ENCODE peak calls at places on chromosome 18, in eight cellular contexts. N is endothelial cell of umbilical vein, F is breast epithelium, W is astrocyte of the spinal cord, S is epithelial cell of proximal tubule, X is brain microvascular endothelial cell, A is A549, G is ascending aorta. E is an unnamed sample.

GRCh38 chr18:79524181-79525078 is 128.7 kb downstream of the NFATC1 start:
- DNase-seq in W (no peak), G (no peak), S (no peak), N (no peak), A (no peak), F (peak; percentile 37), X (no peak), E (no peak)

GRCh38 chr18:42229211-42230210 is 274.5 kb downstream of the PIK3C3 start:
- DNase-seq in G (no peak), A (no peak), N (no peak), F (no peak), X (no peak), W (no peak), S (peak; percentile 37), E (no peak)

GRCh38 chr18:46859855-46860254 is 57.5 kb downstream of the PIAS2 start:
- DNase-seq in F (no peak), S (no peak), W (peak; percentile 54), X (no peak), N (no peak), G (no peak), A (no peak), E (peak; percentile 25)

GRCh38 chr18:73462092-73462491 is 594.3 kb upstream of the NETO1 start:
- DNase-seq in W (peak; percentile 91), N (no peak), X (peak; percentile 84), S (no peak), G (no peak), F (no peak), A (no peak), E (peak; percentile 89)

GRCh38 chr18:75314606-75315005 is 104.0 kb downstream of the TSHZ1 start:
- DNase-seq in N (no peak), A (no peak), F (no peak), G (no peak), W (no peak), S (no peak), X (no peak), E (no peak)

GRCh38 chr18:79950440-79951341 is 762 bp downstream of the SLC66A2 start:
- DNase-seq in X (no peak), S (no peak), N (peak; percentile 21), F (peak; percentile 51), W (no peak), A (peak; percentile 25), G (peak; percentile 64), E (peak; percentile 12)

GRCh38 chr18:36580266-36580665 is 248.5 kb downstream of the TPGS2 start:
- DNase-seq in W (peak; percentile 38), N (no peak), F (no peak), G (peak; percentile 77), A (no peak), S (no peak), X (peak; percentile 32), E (peak; percentile 69)

GRCh38 chr18:74378179-74378682 is 62.6 kb downstream of the C18orf63 start:
- DNase-seq in N (no peak), S (no peak), X (no peak), G (peak; percentile 83), A (no peak), W (no peak), F (no peak), E (peak; percentile 72)

GRCh38 chr18:67132919-67133318 is 383.6 kb downstream of the DSEL start:
- DNase-seq in A (no peak), F (no peak), G (no peak), X (no peak), S (no peak), W (no peak), N (no peak), E (no peak)

GRCh38 chr18:26911840-26912239 is 46.3 kb upstream of the AQP4 start:
- DNase-seq in G (no peak), S (no peak), A (no peak), W (no peak), N (no peak), X (no peak), F (no peak), E (no peak)

GRCh38 chr18:9535430-9535972 is 60.2 kb downstream of the RALBP1 start:
- DNase-seq in W (peak; percentile 92), X (peak; percentile 94), F (no peak), G (peak; percentile 80), A (no peak), N (no peak), S (no peak), E (peak; percentile 98)

GRCh38 chr18:23998811-23999210 is 15.7 kb upstream of the TTC39C start:
- DNase-seq in N (no peak), A (no peak), G (no peak), S (no peak), X (no peak), W (no peak), F (no peak), E (no peak)

GRCh38 chr18:31497711-31498449 is at the start of gene DSG2:
- DNase-seq in F (peak; percentile 84), W (peak; percentile 28), A (peak; percentile 54), G (no peak), X (no peak), N (no peak), S (no peak), E (peak; percentile 8)

GRCh38 chr18:11826836-11827235 is 24.4 kb upstream of the CHMP1B start:
- DNase-seq in S (no peak), G (no peak), A (no peak), N (no peak), F (no peak), X (no peak), W (no peak), E (no peak)

GRCh38 chr18:11823545-11823944 is 27.7 kb upstream of the CHMP1B start:
- DNase-seq in G (no peak), A (no peak), S (no peak), N (no peak), F (no peak), X (no peak), W (no peak), E (no peak)

GRCh38 chr18:11827963-11828362 is 23.2 kb upstream of the CHMP1B start:
- DNase-seq in X (no peak), F (no peak), A (no peak), N (no peak), G (no peak), W (no peak), S (no peak), E (no peak)

GRCh38 chr18:11830585-11830984 is 20.6 kb upstream of the CHMP1B start:
- DNase-seq in X (no peak), S (no peak), A (no peak), F (no peak), W (no peak), G (no peak), N (no peak), E (no peak)

DNA sequence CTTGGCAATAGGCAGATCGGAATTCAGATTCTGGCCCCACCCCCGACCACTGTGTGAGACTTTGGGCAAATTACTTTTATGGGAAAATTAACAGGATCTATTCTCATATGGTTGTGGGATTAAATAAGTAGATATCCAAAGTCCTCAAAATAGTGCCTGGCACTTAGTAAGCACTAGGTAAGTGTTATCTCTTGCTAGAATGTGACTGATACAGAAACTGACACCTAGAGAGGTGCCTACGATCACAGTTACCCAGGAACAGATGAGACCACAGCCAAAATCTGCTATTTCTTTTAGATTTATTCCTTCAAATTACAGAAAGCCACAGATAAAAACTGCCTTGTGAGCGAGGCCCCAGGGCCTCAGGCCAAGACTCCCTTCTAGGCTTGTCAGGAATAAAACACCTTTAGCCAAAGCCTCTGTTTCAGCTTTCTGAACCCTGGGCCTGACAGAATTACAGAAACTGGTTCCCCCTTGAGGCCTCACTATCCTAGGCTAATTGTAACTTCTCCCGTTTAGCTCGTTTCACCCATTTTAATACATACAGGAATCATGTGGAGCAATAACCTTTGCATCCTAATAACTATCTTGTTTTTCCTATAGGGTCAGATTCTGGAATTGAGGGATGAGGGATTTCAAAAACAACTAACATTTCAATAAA is 22.3 kb upstream of the CHMP1B start:
- DNase-seq in W (no peak), F (no peak), S (no peak), A (no peak), G (no peak), N (no peak), X (no peak), E (no peak)
- TF ChIP-seq CTCF in W (no peak), F (no peak), S (no peak), A (no peak), G (no peak), N (no peak), X (no peak), E (no peak)

DNA sequence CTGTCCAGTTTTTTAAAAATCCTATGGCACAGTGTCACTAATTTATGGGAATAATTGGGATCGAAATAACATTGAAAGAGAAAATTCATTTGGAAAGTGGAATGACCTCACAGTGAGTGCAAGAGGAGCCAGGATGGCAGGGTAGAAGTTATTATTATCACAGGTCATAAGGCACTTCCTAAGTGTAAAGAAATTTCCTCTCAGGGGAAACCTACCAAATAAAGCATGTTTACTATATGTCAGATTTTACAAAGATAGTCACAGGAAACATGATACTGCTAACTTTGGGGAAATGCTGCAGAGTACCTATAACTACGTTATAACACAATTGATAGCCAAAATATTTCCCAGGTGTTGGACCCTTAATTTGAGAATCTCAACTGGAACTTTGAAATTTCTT is 226.3 kb upstream of the SMAD7 start:
- DNase-seq in A (no peak), N (peak; percentile 46), G (no peak), W (no peak), S (no peak), X (no peak), F (no peak), E (no peak)
- H3K4me3 ChIP-seq in A (no peak overlapping the region), N (no peak overlapping the region), G (no peak overlapping the region), W (no peak overlapping the region), S (no peak overlapping the region), X (no peak overlapping the region), F (no peak overlapping the region), E (no peak overlapping the region)

GRCh38 chr18:55152801-55153200 is 193.5 kb upstream of the CCDC68 start:
- DNase-seq in S (no peak), X (peak; percentile 75), G (no peak), N (peak; percentile 7), W (peak; percentile 70), F (no peak), A (no peak), E (peak; percentile 43)

GRCh38 chr18:55144226-55144625 is 185.0 kb upstream of the CCDC68 start:
- DNase-seq in F (no peak), X (no peak), A (no peak), G (no peak), N (no peak), S (no peak), W (no peak), E (no peak)

GRCh38 chr18:55153346-55153745 is 194.1 kb upstream of the CCDC68 start:
- DNase-seq in A (no peak), S (no peak), G (no peak), W (no peak), X (no peak), F (no peak), N (no peak), E (no peak)

GRCh38 chr18:55150001-55150400 is 190.7 kb upstream of the CCDC68 start:
- DNase-seq in G (no peak), S (no peak), N (no peak), W (peak; percentile 31), F (no peak), X (no peak), A (no peak), E (no peak)
- TF ChIP-seq CTCF in G (no peak), S (no peak), N (no peak), W (no peak), F (no peak), X (no peak), A (no peak), E (no peak)

GRCh38 chr18:58247363-58247834 is 203.4 kb downstream of the NEDD4L start:
- DNase-seq in G (no peak), W (peak; percentile 34), X (no peak), A (no peak), S (no peak), N (peak; percentile 83), F (no peak), E (no peak)
- H3K4me3 ChIP-seq in G (peak overlapping the region; percentile 33), W (no peak overlapping the region), X (peak overlapping the region; percentile 18), A (no peak overlapping the region), S (no peak overlapping the region), N (peak overlapping the region; percentile 4), F (peak overlapping the region; percentile 10), E (no peak overlapping the region)